ENCODE peak calls at places on chromosomes 1 and 21, in four cellular contexts. Y, M, P and T are unnamed samples.
A peak's percentile ranks its signal among the peaks of the same experiment; 100 is the strongest.

GRCh38 chr21:26055010-26055409 is 115.6 kb downstream of the APP start:
- DNase-seq in Y (no peak), M (no peak), P (no peak), T (no peak)

GRCh38 chr1:67853704-67854103 is 20.4 kb upstream of the GNG12 start:
- DNase-seq in M (no peak), P (peak; percentile 89), Y (peak; percentile 56), T (peak; percentile 50)

GRCh38 chr1:183251101-183251958 is 65.3 kb downstream of the LAMC2 start:
- DNase-seq in Y (no peak), P (no peak), M (no peak), T (no peak)

GRCh38 chr21:44765231-44766013 is 36.2 kb downstream of the UBE2G2 start:
- DNase-seq in M (peak; percentile 73), Y (no peak), P (peak; percentile 47), T (no peak)

GRCh38 chr1:31931241-31932225 is 6.6 kb downstream of the PTP4A2 start:
- DNase-seq in M (no peak), Y (no peak), P (peak; percentile 57), T (no peak)

GRCh38 chr1:204564835-204565234 is 48.6 kb downstream of the MDM4 start:
- DNase-seq in M (no peak), Y (no peak), P (no peak), T (no peak)

GRCh38 chr1:197733324-197733723 is 42.0 kb downstream of the DENND1B start:
- DNase-seq in Y (no peak), P (no peak), M (no peak), T (no peak)

GRCh38 chr1:91655912-91656449 is 155.3 kb downstream of the CDC7 start:
- DNase-seq in P (no peak), Y (no peak), M (no peak), T (no peak)

GRCh38 chr1:48250572-48250971 is 28.1 kb downstream of the SLC5A9 start:
- DNase-seq in P (no peak), Y (no peak), M (no peak), T (no peak)

GRCh38 chr1:61116421-61116820 is 34.1 kb downstream of the NFIA start:
- DNase-seq in M (no peak), Y (no peak), P (no peak), T (no peak)

GRCh38 chr1:62029704-62030103 is 164.9 kb upstream of the L1TD1 start:
- DNase-seq in Y (no peak), P (no peak), M (no peak), T (no peak)

GRCh38 chr1:200979574-200980451 is 43.7 kb downstream of the KIF21B start:
- DNase-seq in Y (no peak), P (peak; percentile 15), M (no peak), T (no peak)

GRCh38 chr1:19079983-19080472 is 123.6 kb upstream of the IFFO2 start:
- DNase-seq in P (no peak), M (no peak), Y (no peak), T (peak; percentile 18)

GRCh38 chr21:46559291-46559983 is 45.4 kb downstream of the S100B start:
- DNase-seq in Y (no peak), M (no peak), P (no peak), T (no peak)

GRCh38 chr1:111515291-111516007 is 12.0 kb upstream of the ADORA3 start:
- DNase-seq in M (no peak), Y (peak; percentile 70), P (peak; percentile 65), T (peak; percentile 80)

GRCh38 chr1:203056516-203056915 is 29.3 kb downstream of the MYOG start:
- DNase-seq in M (no peak), Y (no peak), P (no peak), T (peak; percentile 1)

GRCh38 chr1:119987112-119987511 is 82.3 kb downstream of the NOTCH2 start:
- DNase-seq in M (no peak), Y (no peak), P (peak; percentile 83), T (no peak)

GRCh38 chr1:226292874-226293552 is 16.0 kb downstream of the LIN9 start:
- DNase-seq in Y (no peak), P (no peak), M (no peak), T (no peak)

GRCh38 chr21:40548134-40548533 is 298.8 kb downstream of the DSCAM start:
- DNase-seq in P (no peak), Y (no peak), M (no peak), T (no peak)

GRCh38 chr21:15687208-15687607 is 42.6 kb upstream of the USP25 start:
- DNase-seq in P (no peak), M (no peak), Y (no peak), T (no peak)

GRCh38 chr1:9744106-9744799 is 79.5 kb downstream of the CLSTN1 start:
- DNase-seq in Y (no peak), M (no peak), P (no peak), T (no peak)

GRCh38 chr1:239084459-239085080 is 301.8 kb upstream of the CHRM3 start:
- DNase-seq in Y (no peak), P (no peak), M (no peak), T (no peak)
- H3K9me3 ChIP-seq in Y (no peaks in the 10 kb centered on the region), P (no peaks in the 10 kb centered on the region), M (no peaks in the 10 kb centered on the region), T (no peaks in the 10 kb centered on the region)

GRCh38 chr1:248144513-248145198 is at the start of gene OR2M5:
- DNase-seq in P (no peak), Y (no peak), M (no peak), T (no peak)

GRCh38 chr1:248136811-248137210 is 8.1 kb upstream of the OR2M5 start:
- DNase-seq in Y (no peak), P (no peak), M (no peak), T (no peak)

GRCh38 chr1:248143311-248143710 is 1.6 kb upstream of the OR2M5 start:
- DNase-seq in M (no peak), Y (no peak), P (no peak), T (no peak)

GRCh38 chr1:248140846-248141245 is 4.1 kb upstream of the OR2M5 start:
- DNase-seq in Y (no peak), P (no peak), M (no peak), T (no peak)
- H3K9me3 ChIP-seq in Y (no peaks in the 10 kb centered on the region), P (no peaks in the 10 kb centered on the region), M (peaks cover 5% of the 10 kb centered on the region), T (no peaks in the 10 kb centered on the region)

GRCh38 chr1:5752715-5753330 is 239.4 kb downstream of the NPHP4 start:
- DNase-seq in P (no peak), Y (no peak), M (no peak), T (no peak)
- H3K9me3 ChIP-seq in P (no peaks in the 10 kb centered on the region), Y (no peaks in the 10 kb centered on the region), M (no peaks in the 10 kb centered on the region), T (no peaks in the 10 kb centered on the region)

DNA sequence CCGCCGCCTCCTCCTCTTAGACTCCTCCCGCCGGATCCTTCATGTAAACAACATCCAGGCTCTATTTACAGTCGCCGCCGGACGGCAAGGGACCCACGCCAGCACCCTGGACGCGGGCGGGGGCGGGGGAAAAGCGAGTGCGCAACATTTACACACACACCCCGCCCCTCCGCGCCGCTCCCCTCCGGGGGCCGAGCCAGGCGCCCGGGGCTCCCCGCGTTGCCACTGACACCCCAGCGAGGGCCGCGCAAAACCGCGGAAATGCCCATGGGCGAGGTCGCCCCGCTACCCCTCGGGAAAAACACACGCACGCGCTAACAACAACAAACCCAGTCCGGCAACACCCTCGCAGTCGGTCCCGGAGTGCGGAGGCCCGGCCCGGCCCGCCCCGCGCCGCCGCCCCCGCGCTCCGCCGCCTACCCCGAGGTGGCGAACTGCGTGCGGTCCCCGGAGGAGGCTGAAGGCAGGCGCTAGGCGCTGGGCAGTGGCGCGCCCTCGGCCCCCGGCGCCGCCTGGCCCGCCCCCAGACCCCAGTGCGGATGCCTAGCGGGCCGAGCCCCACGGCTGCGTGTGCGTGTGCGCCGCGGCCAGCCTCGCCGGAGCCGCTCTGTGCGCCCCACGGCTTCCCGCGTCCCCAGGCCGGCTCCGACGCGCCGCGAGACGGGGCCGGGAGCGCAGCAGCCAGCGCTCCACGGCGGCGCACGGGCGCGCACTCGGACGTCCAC is 81.1 kb upstream of the AK4 start:
- DNase-seq in Y (peak; percentile 92), P (peak; percentile 91), M (peak; percentile 97), T (peak; percentile 97)
- H3K9me3 ChIP-seq in Y (no peaks in the 10 kb centered on the region), P (no peaks in the 10 kb centered on the region), M (no peaks in the 10 kb centered on the region), T (no peaks in the 10 kb centered on the region)

DNA sequence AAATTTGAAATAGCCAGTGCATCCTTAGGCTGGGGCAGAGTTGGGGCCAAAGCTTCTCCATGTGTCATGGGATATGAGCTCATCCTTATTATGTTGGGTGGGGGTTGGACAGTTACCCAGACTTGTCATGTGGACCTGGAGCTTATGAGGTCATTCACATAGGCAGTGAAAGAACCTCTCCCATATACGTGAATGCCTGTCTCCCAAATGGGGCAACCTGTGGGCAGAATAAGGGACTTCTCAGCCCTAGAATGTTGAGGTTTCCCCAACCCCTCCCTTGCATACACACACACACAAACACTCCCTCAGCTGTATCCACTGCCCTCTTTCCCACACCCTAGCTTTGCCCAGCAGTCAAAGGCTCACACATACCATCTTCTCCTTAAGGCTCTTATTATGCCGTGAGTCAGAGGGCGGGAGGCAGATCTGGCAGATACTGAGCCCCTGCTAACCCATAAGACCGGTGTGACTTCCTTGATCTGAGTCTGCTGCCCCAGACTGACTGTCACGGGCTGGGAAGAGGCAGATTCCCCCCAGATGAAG is 2.3 kb upstream of the IVL start:
- DNase-seq in Y (no peak), M (no peak), P (no peak), T (no peak)
- H3K9me3 ChIP-seq in Y (no peaks in the 10 kb centered on the region), M (no peaks in the 10 kb centered on the region), P (no peaks in the 10 kb centered on the region), T (no peaks in the 10 kb centered on the region)

GRCh38 chr21:30598802-30599201 is at the start of gene KRTAP6-2:
- DNase-seq in Y (no peak), M (no peak), P (no peak), T (no peak)

GRCh38 chr21:30605968-30606367 is 5.1 kb downstream of the KRTAP22-1 start:
- DNase-seq in P (no peak), Y (no peak), M (no peak), T (no peak)

DNA sequence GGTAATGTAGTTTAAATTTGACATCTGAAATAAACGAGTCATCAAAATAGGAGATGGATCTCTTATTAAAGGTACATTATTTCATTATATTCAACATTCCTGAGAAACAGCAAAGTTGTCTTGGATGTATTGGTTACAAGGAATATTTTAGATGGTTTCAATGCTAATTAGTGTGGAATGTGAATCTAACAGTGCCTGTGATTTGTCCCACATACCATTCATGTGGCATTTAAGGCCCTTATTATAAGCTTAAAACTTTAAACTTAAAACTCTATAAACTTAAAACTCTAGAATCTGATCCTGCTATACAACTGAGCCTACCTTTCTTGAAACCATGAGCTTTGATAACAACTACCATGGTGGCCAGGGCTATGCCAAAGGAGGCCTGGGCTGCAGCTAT is at the start of gene KRTAP22-1:
- DNase-seq in M (no peak), Y (no peak), P (no peak), T (no peak)
- H3K9me3 ChIP-seq in M (no peaks in the 10 kb centered on the region), Y (no peaks in the 10 kb centered on the region), P (no peaks in the 10 kb centered on the region), T (no peaks in the 10 kb centered on the region)

DNA sequence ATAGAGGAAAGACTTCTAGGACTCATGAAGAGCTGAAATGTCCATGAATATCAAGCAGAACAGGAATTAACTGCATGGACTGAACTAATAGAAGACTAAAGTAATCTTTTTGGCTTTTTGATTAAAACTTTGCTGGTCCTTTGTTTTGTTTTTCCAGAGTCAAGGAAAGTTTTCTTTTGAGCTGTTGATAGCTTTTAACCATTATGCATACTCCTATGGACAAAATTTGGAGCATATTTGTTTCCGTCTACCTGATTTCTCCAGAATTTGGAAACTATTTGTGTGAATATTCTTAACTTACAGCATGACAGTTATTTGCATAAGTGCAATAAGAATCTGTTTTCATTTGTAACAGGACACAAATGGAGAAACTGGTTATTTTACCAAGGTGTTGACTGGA is 24.5 kb upstream of the CYP4B1 start:
- DNase-seq in M (no peak), Y (no peak), P (no peak), T (no peak)
- H3K9me3 ChIP-seq in M (peaks cover 22% of the 10 kb centered on the region), Y (no peaks in the 10 kb centered on the region), P (no peaks in the 10 kb centered on the region), T (peaks cover 15% of the 10 kb centered on the region)